ENCODE peak calls at places on chromosome 13, in five cellular contexts. G, I, T, P and K are unnamed samples.

GRCh38 chr13:93767917-93768422 is 541.4 kb downstream of the GPC6 start:
- DNase-seq in G (no peak), I (no peak), T (no peak), P (no peak), K (no peak)

GRCh38 chr13:113744197-113745000 is 14.6 kb upstream of the TMEM255B start:
- DNase-seq in G (no peak), I (no peak), T (no peak), P (peak; percentile 43), K (no peak)

GRCh38 chr13:49110122-49110831 is 109.9 kb upstream of the MLNR start:
- DNase-seq in G (peak; percentile 84), I (peak; percentile 91), T (peak; percentile 95), P (peak; percentile 87), K (peak; percentile 81)

GRCh38 chr13:85995788-85996418 is 196.7 kb upstream of the SLITRK6 start:
- DNase-seq in G (no peak), I (no peak), T (no peak), P (no peak), K (no peak)

GRCh38 chr13:49368688-49369087 is 75.2 kb downstream of the CAB39L start:
- DNase-seq in G (no peak), I (no peak), T (no peak), P (no peak), K (no peak)

GRCh38 chr13:24041822-24042221 is 118.7 kb upstream of the SPATA13 start:
- DNase-seq in G (no peak), I (no peak), T (no peak), P (no peak), K (no peak)

GRCh38 chr13:24220086-24220703 is 59.7 kb downstream of the SPATA13 start:
- DNase-seq in G (peak; percentile 94), I (peak; percentile 93), T (peak; percentile 91), P (no peak), K (no peak)

GRCh38 chr13:77470986-77471385 is 64.5 kb upstream of the SCEL start:
- DNase-seq in G (no peak), I (no peak), T (peak; percentile 7), P (no peak), K (no peak)

GRCh38 chr13:44142911-44143665 is 230.5 kb upstream of the SERP2 start:
- DNase-seq in G (peak; percentile 74), I (no peak), T (no peak), P (no peak), K (no peak)

GRCh38 chr13:41897126-41897525 is 63.8 kb downstream of the VWA8 start:
- DNase-seq in G (no peak), I (no peak), T (peak; percentile 19), P (no peak), K (no peak)

GRCh38 chr13:27973291-27973690 is 4.2 kb upstream of the CDX2 start:
- DNase-seq in G (peak; percentile 55), I (no peak), T (no peak), P (no peak), K (no peak)

GRCh38 chr13:62212246-62212645 is 796.6 kb upstream of the PCDH20 start:
- DNase-seq in G (no peak), I (peak; percentile 35), T (no peak), P (no peak), K (no peak)

GRCh38 chr13:62210951-62211350 is 795.3 kb upstream of the PCDH20 start:
- DNase-seq in G (no peak), I (no peak), T (no peak), P (no peak), K (no peak)

GRCh38 chr13:62205273-62205672 is 789.6 kb upstream of the PCDH20 start:
- DNase-seq in G (no peak), I (no peak), T (no peak), P (no peak), K (no peak)

GRCh38 chr13:62207388-62207787 is 791.7 kb upstream of the PCDH20 start:
- DNase-seq in G (no peak), I (no peak), T (no peak), P (no peak), K (no peak)

DNA sequence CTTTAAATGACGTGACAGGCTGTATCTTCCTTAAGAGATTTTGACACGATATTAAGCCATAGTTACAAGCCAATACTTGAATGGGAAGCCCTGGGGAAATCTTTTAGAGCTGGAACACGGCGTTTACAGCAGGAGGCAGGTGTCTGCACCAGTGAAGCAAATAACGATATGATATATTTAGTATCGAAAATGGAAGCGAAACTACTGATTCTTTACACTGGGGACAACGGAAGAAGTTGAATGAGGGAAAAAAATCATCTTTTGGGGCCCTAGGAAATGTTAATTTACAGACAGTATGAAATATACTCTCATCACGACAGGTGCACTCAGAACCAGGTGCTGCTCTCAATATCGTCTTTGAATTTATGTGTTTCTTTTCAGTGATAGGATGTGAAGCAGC is 793.9 kb upstream of the PCDH20 start:
- DNase-seq in G (no peak), I (no peak), T (no peak), P (no peak), K (no peak)
- H3K4me3 ChIP-seq in G (no peak overlapping the region), I (no peak overlapping the region), T (no peak overlapping the region), P (no peak overlapping the region), K (no peak overlapping the region)

DNA sequence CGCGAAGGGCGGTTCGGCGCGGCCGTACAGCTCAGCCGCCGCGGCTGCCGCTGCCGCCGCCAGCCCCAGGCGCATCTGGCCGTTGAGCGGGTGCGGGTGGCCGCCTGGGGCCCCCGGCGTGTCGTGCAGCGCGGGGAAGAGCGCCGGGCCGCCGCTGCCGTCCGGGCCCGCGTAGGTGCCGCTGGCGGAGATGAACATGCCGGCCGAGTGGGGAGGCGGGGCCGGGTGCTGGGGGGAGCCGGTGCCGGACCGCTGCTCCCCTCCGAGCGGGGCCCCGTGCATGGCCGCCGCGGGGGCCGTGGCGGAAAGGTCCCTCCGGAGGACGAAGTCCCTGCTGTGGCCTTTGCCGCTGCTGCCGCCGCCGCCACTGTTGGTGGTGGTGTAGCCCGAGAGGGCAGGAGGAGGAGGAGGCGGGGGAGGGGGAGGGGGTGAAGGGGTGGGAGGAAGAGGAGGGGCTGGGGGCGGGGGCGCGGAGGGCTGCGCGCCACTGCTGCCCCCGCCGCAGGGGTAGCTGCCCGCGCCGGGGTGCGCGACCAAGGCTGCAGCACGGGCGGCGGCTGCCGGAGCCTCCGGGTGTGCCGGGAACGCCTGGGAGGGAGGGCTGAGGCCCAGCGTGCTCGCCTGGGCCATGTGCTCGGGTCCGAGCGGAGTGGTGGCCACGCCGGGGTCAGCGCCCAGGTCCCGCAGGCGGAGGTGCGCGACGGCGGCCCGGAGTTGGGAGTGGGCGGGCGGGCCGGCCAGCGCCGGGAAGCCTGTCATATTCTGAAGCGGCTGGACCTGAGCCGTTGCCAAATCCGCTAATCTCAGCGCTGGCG is 599 bp downstream of the ZIC5 start:
- DNase-seq in G (peak; percentile 88), I (peak; percentile 69), T (no peak), P (no peak), K (no peak)
- H3K4me3 ChIP-seq in G (no peak overlapping the region), I (peak overlapping the region; percentile 63), T (no peak overlapping the region), P (peak overlapping the region; percentile 53), K (peak overlapping the region; percentile 58)

GRCh38 chr13:40125336-40125735 is 469.9 kb downstream of the COG6 start:
- DNase-seq in G (no peak), I (no peak), T (no peak), P (no peak), K (no peak)
- H3K4me3 ChIP-seq in G (no peak overlapping the region), I (no peak overlapping the region), T (no peak overlapping the region), P (no peak overlapping the region), K (no peak overlapping the region)

GRCh38 chr13:50631041-50631440 is 212.5 kb downstream of the DLEU7 start:
- DNase-seq in G (no peak), I (no peak), T (no peak), P (no peak), K (no peak)

GRCh38 chr13:50634339-50634738 is 209.2 kb downstream of the DLEU7 start:
- DNase-seq in G (no peak), I (no peak), T (no peak), P (no peak), K (no peak)

GRCh38 chr13:50635504-50635903 is 208.0 kb downstream of the DLEU7 start:
- DNase-seq in G (no peak), I (no peak), T (peak; percentile 94), P (no peak), K (no peak)

DNA sequence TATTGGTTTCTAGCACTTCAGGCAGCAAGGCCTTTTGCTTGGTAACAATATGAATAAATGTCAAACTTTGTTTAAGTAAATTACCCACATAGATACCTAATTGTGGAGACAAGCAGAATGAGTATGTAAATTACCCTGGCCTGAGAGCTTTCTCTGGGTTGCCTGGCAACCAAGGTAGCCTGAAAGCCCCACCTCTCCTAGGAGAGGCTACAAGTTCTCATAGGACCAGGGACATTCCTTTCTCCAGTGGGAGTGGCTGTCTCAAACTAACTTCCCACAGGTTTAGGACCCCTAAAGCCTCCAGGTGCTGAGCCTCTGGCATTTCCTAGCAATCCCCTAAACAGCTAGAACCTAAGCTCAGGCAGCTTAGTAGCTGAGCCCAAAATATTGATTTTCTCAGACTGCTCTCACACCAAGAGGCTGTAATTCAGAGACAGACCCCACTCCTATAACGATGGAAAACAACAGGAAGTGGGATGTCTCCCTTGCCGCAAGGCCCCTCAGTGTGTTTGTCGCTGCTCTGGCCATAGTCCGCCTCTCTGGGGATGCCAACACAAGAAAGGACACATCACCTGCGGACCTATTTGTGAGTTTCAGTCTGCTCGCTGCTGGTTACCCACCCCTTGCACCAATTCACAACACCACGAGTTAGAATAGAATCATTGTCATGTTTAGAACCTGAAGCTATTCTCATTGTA is 207.3 kb downstream of the DLEU7 start:
- DNase-seq in G (no peak), I (peak; percentile 93), T (peak; percentile 43), P (no peak), K (no peak)
- H3K4me3 ChIP-seq in G (no peak overlapping the region), I (no peak overlapping the region), T (no peak overlapping the region), P (no peak overlapping the region), K (no peak overlapping the region)

GRCh38 chr13:98174321-98174720 is 2.7 kb downstream of the RNF113B start:
- DNase-seq in G (no peak), I (no peak), T (peak; percentile 29), P (no peak), K (no peak)

GRCh38 chr13:98173431-98173921 is 3.6 kb downstream of the RNF113B start:
- DNase-seq in G (peak; percentile 94), I (peak; percentile 71), T (peak; percentile 91), P (no peak), K (no peak)

GRCh38 chr13:98174995-98175394 is 2.1 kb downstream of the RNF113B start:
- DNase-seq in G (peak; percentile 84), I (no peak), T (no peak), P (no peak), K (no peak)

GRCh38 chr13:98171806-98172569 is 5.1 kb downstream of the RNF113B start:
- DNase-seq in G (peak; percentile 84), I (no peak), T (peak; percentile 47), P (peak; percentile 78), K (peak; percentile 40)

DNA sequence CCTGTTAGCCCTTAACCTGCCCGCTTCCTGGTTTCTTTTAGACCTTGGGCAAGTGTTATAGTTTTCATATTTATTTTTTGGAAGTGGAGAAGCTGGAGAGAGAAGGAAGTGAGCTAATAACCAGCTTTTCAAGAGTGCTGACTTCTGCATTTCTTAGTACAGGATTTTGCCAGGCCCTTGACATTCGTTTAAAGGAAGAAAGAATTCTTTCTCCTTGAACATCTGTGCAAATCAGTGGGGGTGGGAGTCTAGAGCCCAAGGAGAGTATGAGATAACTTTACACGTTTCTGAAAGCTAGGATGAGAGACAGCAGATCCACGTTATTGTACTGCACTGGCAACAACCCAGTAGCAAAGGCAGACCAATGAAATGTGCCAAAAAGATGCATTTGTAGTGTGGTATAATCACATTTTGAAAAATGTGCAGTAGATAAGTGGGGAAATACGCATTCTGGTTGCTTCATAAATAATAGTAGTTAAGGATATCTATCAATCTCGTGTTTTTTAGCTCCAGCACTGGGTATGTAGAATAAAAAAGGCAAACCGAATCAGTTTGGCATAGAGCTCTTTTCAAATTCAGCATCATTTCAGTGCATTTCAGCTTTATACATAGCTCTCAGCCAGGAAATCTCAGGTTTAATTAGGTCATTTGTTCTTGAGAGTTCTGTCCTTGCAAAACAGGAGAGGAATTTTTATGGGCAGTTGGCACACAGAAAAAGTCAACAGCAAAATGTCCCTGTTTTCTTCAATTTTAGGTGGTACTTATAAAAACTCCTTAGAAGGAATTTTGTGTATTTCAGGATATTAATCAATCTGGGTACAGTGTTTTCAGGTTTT is 4.3 kb downstream of the RNF113B start:
- DNase-seq in G (no peak), I (no peak), T (peak; percentile 68), P (no peak), K (no peak)
- H3K4me3 ChIP-seq in G (peak overlapping the region; percentile 44), I (no peak overlapping the region), T (no peak overlapping the region), P (no peak overlapping the region), K (peak overlapping the region; percentile 46)